ENCODE peak calls at places on chromosomes 11 and 22, in nine cellular contexts. M is skeletal muscle cell; Z is GM12864; P is CD8-positive, alpha-beta T cell; S is spleen; E is A549; W is Karpas-422; B is coronary artery; Y is lower lobe of right lung. N is an unnamed sample.

GRCh38 chr11:107957109-107957588 is 28.9 kb downstream of the RAB39A start:
- DNase-seq in B (no peak), S (no peak), P (no peak), Z (no peak), M (no peak), E (no peak), Y (no peak), W (no peak), N (no peak)

GRCh38 chr11:47376543-47377371 is 1.6 kb downstream of the SPI1 start:
- DNase-seq in S (peak), Z (no peak), E (no peak), M (no peak), P (no peak), B (no peak), Y (peak), W (peak), N (peak)

GRCh38 chr22:41687901-41688364 is 734 bp downstream of the SNU13 start:
- DNase-seq in B (no peak), Z (no peak), S (peak), M (no peak), W (peak), Y (peak), P (no peak), E (peak), N (no peak)

GRCh38 chr11:72191961-72192381 is at the start of gene FOLR1:
- DNase-seq in Z (no peak), P (no peak), W (no peak), S (no peak), M (no peak), E (no peak), Y (peak), B (peak), N (peak)

GRCh38 chr11:128776434-128777284 is 82.8 kb downstream of the FLI1 start:
- DNase-seq in P (peak), Z (peak), M (no peak), E (peak), W (peak), S (no peak), B (no peak), Y (no peak), N (no peak)

GRCh38 chr11:121246769-121247035 is 45.9 kb upstream of the SC5D start:
- DNase-seq in E (no peak), Z (no peak), B (no peak), M (no peak), Y (no peak), W (no peak), P (no peak), S (no peak), N (no peak)

GRCh38 chr22:39405346-39406085 is 5.9 kb downstream of the TAB1 start:
- DNase-seq in M (peak), Z (no peak), P (peak), S (peak), W (no peak), E (no peak), Y (no peak), B (no peak), N (no peak)

GRCh38 chr11:405323-405975 is 9.3 kb downstream of the SIGIRR start:
- DNase-seq in Z (no peak), E (no peak), M (no peak), B (no peak), P (no peak), Y (peak), S (no peak), W (no peak), N (no peak)

GRCh38 chr22:49582671-49583070 is 245.0 kb downstream of the BRD1 start:
- DNase-seq in Z (no peak), B (no peak), M (no peak), E (no peak), S (no peak), P (no peak), W (no peak), Y (peak), N (no peak)

GRCh38 chr11:108906329-108906728 is 241.5 kb downstream of the DDX10 start:
- DNase-seq in Y (no peak), S (no peak), P (no peak), W (no peak), B (no peak), M (peak), E (peak), Z (no peak), N (no peak)

GRCh38 chr22:38564669-38565068 is 5.3 kb downstream of the DMC1 start:
- DNase-seq in P (no peak), S (no peak), M (no peak), Z (no peak), W (no peak), B (no peak), E (no peak), Y (no peak), N (no peak)

GRCh38 chr22:28413612-28414011 is 266.0 kb downstream of the TTC28 start:
- DNase-seq in S (no peak), B (no peak), W (no peak), M (no peak), Y (no peak), Z (no peak), E (no peak), P (no peak), N (no peak)

GRCh38 chr11:68308068-68308467 is 4.3 kb upstream of the LRP5 start:
- DNase-seq in P (no peak), Z (no peak), B (peak), W (no peak), S (no peak), Y (no peak), M (no peak), E (no peak), N (no peak)

GRCh38 chr11:131695889-131696429 is 325.5 kb downstream of the NTM start:
- DNase-seq in S (no peak), W (no peak), E (no peak), M (no peak), Y (no peak), B (no peak), Z (no peak), P (no peak), N (no peak)

GRCh38 chr11:76919467-76919866 is 58.7 kb downstream of the ACER3 start:
- DNase-seq in Y (no peak), B (no peak), P (no peak), E (no peak), W (no peak), M (no peak), Z (no peak), S (no peak), N (no peak)

GRCh38 chr11:88779551-88779950 is 286.2 kb downstream of the GRM5 start:
- DNase-seq in W (no peak), E (peak), M (peak), S (no peak), B (no peak), Z (no peak), P (no peak), Y (no peak), N (no peak)

GRCh38 chr11:127338380-127339259 is 338.1 kb upstream of the KIRREL3 start:
- DNase-seq in M (no peak), E (no peak), Y (no peak), S (no peak), B (no peak), P (no peak), W (no peak), Z (no peak), N (no peak)

GRCh38 chr11:40732107-40732506 is 727.3 kb downstream of the LRRC4C start:
- DNase-seq in P (no peak), Y (no peak), E (no peak), Z (no peak), S (no peak), B (no peak), W (no peak), M (no peak), N (no peak)

GRCh38 chr22:47092896-47093311 is 330.5 kb downstream of the TBC1D22A start:
- DNase-seq in B (no peak), Y (no peak), Z (no peak), M (peak), P (no peak), E (no peak), W (no peak), S (no peak), N (no peak)

GRCh38 chr22:37259540-37260029 is 15.5 kb upstream of the RAC2 start:
- DNase-seq in Z (no peak), P (no peak), W (no peak), B (no peak), M (no peak), S (peak), Y (peak), E (peak), N (peak)

GRCh38 chr11:122440783-122441701 is 214.5 kb upstream of the UBASH3B start:
- DNase-seq in Z (no peak), S (no peak), Y (no peak), B (no peak), P (no peak), E (peak), M (no peak), W (no peak), N (no peak)

GRCh38 chr11:108009497-108010360 is 1.0 kb downstream of the CUL5 start:
- DNase-seq in Z (no peak), W (peak), P (no peak), M (no peak), S (no peak), B (no peak), Y (no peak), E (no peak), N (no peak)

GRCh38 chr22:50719814-50720300 is 18.1 kb upstream of the ACR start:
- DNase-seq in B (no peak), P (no peak), S (no peak), E (no peak), M (no peak), W (no peak), Y (no peak), Z (no peak), N (no peak)

GRCh38 chr11:76656087-76656531 is 14.4 kb downstream of the LRRC32 start:
- DNase-seq in Y (no peak), S (no peak), E (no peak), B (peak), P (no peak), W (no peak), Z (no peak), M (no peak), N (no peak)

GRCh38 chr11:33920838-33921613 is 29.1 kb upstream of the LMO2 start:
- DNase-seq in B (no peak), Y (no peak), P (no peak), Z (peak), S (no peak), M (no peak), E (no peak), W (peak), N (no peak)

GRCh38 chr11:100719362-100719761 is 32.3 kb downstream of the ARHGAP42 start:
- DNase-seq in S (no peak), W (no peak), M (no peak), Y (no peak), B (no peak), P (no peak), Z (no peak), E (peak), N (no peak)
- H3K4me3 ChIP-seq in S (no peak), W (no peak), M (no peak), Y (no peak), B (peak), P (no peak), Z (no peak), E (peak), N (no peak)

GRCh38 chr22:31248965-31249940 is 37.2 kb downstream of the LIMK2 start:
- DNase-seq in E (no peak), Y (no peak), P (no peak), B (no peak), S (no peak), W (no peak), M (no peak), Z (no peak), N (no peak)
- H3K4me3 ChIP-seq in E (no peak), Y (peak), P (no peak), B (peak), S (no peak), W (no peak), M (peak), Z (no peak), N (peak)

DNA sequence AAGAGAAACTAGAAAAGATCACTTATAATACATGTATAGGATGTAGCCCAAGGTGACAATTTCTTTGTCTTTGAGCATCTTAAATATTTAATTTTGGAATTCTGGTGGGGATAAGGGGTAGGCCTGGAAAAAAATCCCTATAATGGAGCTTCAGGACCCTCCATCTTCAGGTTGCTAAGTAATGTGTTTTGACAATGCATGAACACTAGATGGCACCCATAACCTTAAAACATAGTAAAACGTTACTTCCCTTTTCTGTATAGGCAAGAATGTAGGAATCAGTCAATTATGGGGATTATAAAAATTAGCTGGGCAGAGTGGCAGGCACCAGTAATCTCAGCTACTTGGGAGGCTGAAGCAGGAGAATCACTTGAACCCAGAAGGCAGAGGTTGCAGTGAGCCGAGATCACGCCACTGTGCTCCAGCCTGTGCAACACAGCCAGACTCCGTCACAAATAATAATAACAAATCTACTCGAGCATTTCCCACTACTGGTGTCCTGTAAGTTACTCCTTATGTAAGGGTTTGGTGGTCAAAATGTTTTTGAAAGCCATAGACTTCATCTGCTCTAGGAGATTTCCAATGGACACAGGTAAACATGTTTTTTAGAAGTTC is 541.9 kb upstream of the CCDC90B start:
- DNase-seq in E (peak), B (no peak), Y (no peak), W (peak), P (no peak), S (no peak), M (no peak), Z (no peak), N (no peak)
- H3K4me3 ChIP-seq in E (no peak), B (peak), Y (peak), W (no peak), P (no peak), S (no peak), M (peak), Z (no peak), N (no peak)

GRCh38 chr22:42719133-42719532 is 1.5 kb downstream of the A4GALT start:
- DNase-seq in M (no peak), E (no peak), Z (no peak), Y (no peak), W (no peak), P (no peak), S (no peak), B (no peak), N (no peak)
- H3K4me3 ChIP-seq in M (peak), E (no peak), Z (peak), Y (peak), W (no peak), P (no peak), S (no peak), B (peak), N (peak)

DNA sequence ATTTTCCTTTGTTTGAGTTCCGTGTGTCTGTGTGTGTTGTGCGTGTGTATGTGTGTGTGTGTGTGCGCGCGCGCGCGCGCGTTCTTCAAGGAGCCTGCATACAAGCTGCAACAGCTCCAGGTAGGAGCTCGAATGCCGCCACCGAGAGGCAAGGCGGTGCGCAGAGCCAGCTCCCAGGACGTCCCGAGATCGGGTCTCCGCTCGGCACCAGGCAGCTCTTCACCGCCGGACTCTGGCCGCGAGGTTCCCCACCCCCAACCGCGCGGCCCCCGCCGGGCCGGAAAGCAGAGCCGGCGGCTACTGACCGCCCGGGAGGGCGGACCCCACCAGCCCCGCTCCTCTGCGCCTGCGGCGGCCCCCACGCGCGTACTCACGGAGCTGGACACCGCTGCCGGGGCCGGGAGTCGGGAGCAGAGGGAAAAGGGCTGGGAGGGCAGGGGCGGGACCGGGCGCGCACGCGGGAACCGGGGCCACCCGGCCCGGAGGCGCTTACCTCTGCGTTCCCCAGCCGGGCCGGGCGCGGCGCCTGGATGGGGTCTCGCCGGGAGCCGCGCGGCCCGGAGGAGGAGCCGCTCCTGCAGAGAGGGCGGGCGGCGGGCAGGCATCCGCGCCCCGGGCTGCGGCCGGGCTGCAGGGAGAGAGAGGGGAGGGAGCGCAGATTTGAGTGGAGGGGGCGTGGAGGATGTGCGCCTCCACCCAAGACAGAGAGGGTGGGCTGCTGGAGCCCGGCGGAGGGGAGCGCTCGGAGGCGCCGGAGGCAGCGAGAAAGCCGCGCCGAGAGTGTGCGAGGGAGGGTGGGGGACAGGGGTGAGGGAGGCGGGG is 40.3 kb upstream of the AKIP1 start:
- DNase-seq in M (peak), Z (no peak), P (no peak), W (no peak), S (peak), Y (peak), B (peak), E (peak), N (peak)
- H3K4me3 ChIP-seq in M (peak), Z (peak), P (peak), W (no peak), S (peak), Y (peak), B (peak), E (peak), N (peak)

GRCh38 chr22:19579880-19580279 is 55.7 kb upstream of the CLDN5 start:
- DNase-seq in P (no peak), E (no peak), Y (peak), M (no peak), S (no peak), B (no peak), W (no peak), Z (no peak), N (no peak)
- H3K4me3 ChIP-seq in P (peak), E (no peak), Y (no peak), M (no peak), S (no peak), B (no peak), W (no peak), Z (no peak), N (no peak)

N was measured in left lung.